ENCODE peak calls at places on chromosomes 2 and 18, in eight cellular contexts. One of them, this sample, is unnamed.
A peak's percentile ranks its signal among the peaks of the same experiment; 100 is the strongest.

GRCh38 chr2:191212119-191212518 is 33.1 kb upstream of the MYO1B start:
- DNase-seq in AG04450: no peak
- DNase-seq in astrocyte of the spinal cord: no peak
- DNase-seq in astrocyte of the cerebellum: no peak
- DNase-seq in bronchial epithelial cell: no peak
- DNase-seq in IMR-90: no peak
- DNase-seq in GM12878: no peak
- DNase-seq in ovary: no peak
- DNase-seq in this sample: no peak

GRCh38 chr2:160353813-160354212 is 139.8 kb downstream of the RBMS1 start:
- DNase-seq in AG04450: no peak
- DNase-seq in astrocyte of the spinal cord: no peak
- DNase-seq in astrocyte of the cerebellum: no peak
- DNase-seq in bronchial epithelial cell: no peak
- DNase-seq in IMR-90: no peak
- DNase-seq in GM12878: no peak
- DNase-seq in ovary: no peak
- DNase-seq in this sample: no peak

GRCh38 chr2:122754561-122754960 is 999.1 kb downstream of the TSN start:
- DNase-seq in AG04450: no peak
- DNase-seq in astrocyte of the spinal cord: no peak
- DNase-seq in astrocyte of the cerebellum: no peak
- DNase-seq in bronchial epithelial cell: no peak
- DNase-seq in IMR-90: no peak
- DNase-seq in GM12878: no peak
- DNase-seq in ovary: no peak
- DNase-seq in this sample: no peak

GRCh38 chr18:58605027-58606020 is 23.6 kb downstream of the ALPK2 start:
- DNase-seq in AG04450: no peak
- DNase-seq in astrocyte of the spinal cord: peak; percentile 87
- DNase-seq in astrocyte of the cerebellum: peak; percentile 73
- DNase-seq in bronchial epithelial cell: peak; percentile 86
- DNase-seq in IMR-90: peak; percentile 87
- DNase-seq in GM12878: peak; percentile 45
- DNase-seq in ovary: no peak
- DNase-seq in this sample: peak; percentile 58

GRCh38 chr2:43169987-43170732 is 56.2 kb downstream of the ZFP36L2 start:
- DNase-seq in AG04450: no peak
- DNase-seq in astrocyte of the spinal cord: no peak
- DNase-seq in astrocyte of the cerebellum: no peak
- DNase-seq in bronchial epithelial cell: no peak
- DNase-seq in IMR-90: no peak
- DNase-seq in GM12878: no peak
- DNase-seq in ovary: no peak
- DNase-seq in this sample: peak; percentile 66

GRCh38 chr2:26483957-26484565 is 6.1 kb upstream of the OTOF start:
- DNase-seq in AG04450: no peak
- DNase-seq in astrocyte of the spinal cord: no peak
- DNase-seq in astrocyte of the cerebellum: no peak
- DNase-seq in bronchial epithelial cell: no peak
- DNase-seq in IMR-90: no peak
- DNase-seq in GM12878: no peak
- DNase-seq in ovary: peak; percentile 60
- DNase-seq in this sample: no peak

GRCh38 chr18:31565782-31566512 is 25.7 kb upstream of the TTR start:
- DNase-seq in AG04450: no peak
- DNase-seq in astrocyte of the spinal cord: no peak
- DNase-seq in astrocyte of the cerebellum: no peak
- DNase-seq in bronchial epithelial cell: no peak
- DNase-seq in IMR-90: no peak
- DNase-seq in GM12878: no peak
- DNase-seq in ovary: no peak
- DNase-seq in this sample: no peak

GRCh38 chr2:170038734-170039133 is 139.2 kb upstream of the MYO3B start:
- DNase-seq in AG04450: no peak
- DNase-seq in astrocyte of the spinal cord: no peak
- DNase-seq in astrocyte of the cerebellum: no peak
- DNase-seq in bronchial epithelial cell: no peak
- DNase-seq in IMR-90: no peak
- DNase-seq in GM12878: no peak
- DNase-seq in ovary: no peak
- DNase-seq in this sample: no peak

GRCh38 chr2:233844064-233844807 is 10.1 kb downstream of the HJURP start:
- DNase-seq in AG04450: no peak
- DNase-seq in astrocyte of the spinal cord: no peak
- DNase-seq in astrocyte of the cerebellum: no peak
- DNase-seq in bronchial epithelial cell: no peak
- DNase-seq in IMR-90: no peak
- DNase-seq in GM12878: no peak
- DNase-seq in ovary: no peak
- DNase-seq in this sample: no peak

GRCh38 chr2:180571559-180571958 is 408.8 kb upstream of the UBE2E3 start:
- DNase-seq in AG04450: peak; percentile 42
- DNase-seq in astrocyte of the spinal cord: peak; percentile 59
- DNase-seq in astrocyte of the cerebellum: peak; percentile 9
- DNase-seq in bronchial epithelial cell: peak; percentile 43
- DNase-seq in IMR-90: peak; percentile 77
- DNase-seq in GM12878: no peak
- DNase-seq in ovary: no peak
- DNase-seq in this sample: no peak

GRCh38 chr2:39511219-39511785 is 74.2 kb upstream of the MAP4K3 start:
- DNase-seq in AG04450: no peak
- DNase-seq in astrocyte of the spinal cord: no peak
- DNase-seq in astrocyte of the cerebellum: no peak
- DNase-seq in bronchial epithelial cell: no peak
- DNase-seq in IMR-90: no peak
- DNase-seq in GM12878: no peak
- DNase-seq in ovary: peak; percentile 43
- DNase-seq in this sample: no peak

GRCh38 chr2:209942936-209943605 is 59.4 kb upstream of the RPE start:
- DNase-seq in AG04450: no peak
- DNase-seq in astrocyte of the spinal cord: peak; percentile 12
- DNase-seq in astrocyte of the cerebellum: no peak
- DNase-seq in bronchial epithelial cell: peak; percentile 61
- DNase-seq in IMR-90: no peak
- DNase-seq in GM12878: no peak
- DNase-seq in ovary: no peak
- DNase-seq in this sample: no peak

GRCh38 chr2:12106440-12107080 is 360.1 kb downstream of the LPIN1 start:
- DNase-seq in AG04450: peak; percentile 96
- DNase-seq in astrocyte of the spinal cord: peak; percentile 98
- DNase-seq in astrocyte of the cerebellum: peak; percentile 80
- DNase-seq in bronchial epithelial cell: peak; percentile 75
- DNase-seq in IMR-90: peak; percentile 99
- DNase-seq in GM12878: no peak
- DNase-seq in ovary: peak; percentile 43
- DNase-seq in this sample: peak; percentile 43

GRCh38 chr2:188474316-188474715 is 182.6 kb downstream of the GULP1 start:
- DNase-seq in AG04450: no peak
- DNase-seq in astrocyte of the spinal cord: no peak
- DNase-seq in astrocyte of the cerebellum: no peak
- DNase-seq in bronchial epithelial cell: no peak
- DNase-seq in IMR-90: no peak
- DNase-seq in GM12878: no peak
- DNase-seq in ovary: no peak
- DNase-seq in this sample: no peak

GRCh38 chr2:3299703-3300102 is 77.9 kb downstream of the EIPR1 start:
- DNase-seq in AG04450: no peak
- DNase-seq in astrocyte of the spinal cord: no peak
- DNase-seq in astrocyte of the cerebellum: no peak
- DNase-seq in bronchial epithelial cell: no peak
- DNase-seq in IMR-90: no peak
- DNase-seq in GM12878: no peak
- DNase-seq in ovary: no peak
- DNase-seq in this sample: no peak

GRCh38 chr18:8088626-8089025 is 520.6 kb upstream of the RAB12 start:
- DNase-seq in AG04450: no peak
- DNase-seq in astrocyte of the spinal cord: no peak
- DNase-seq in astrocyte of the cerebellum: no peak
- DNase-seq in bronchial epithelial cell: peak; percentile 59
- DNase-seq in IMR-90: no peak
- DNase-seq in GM12878: no peak
- DNase-seq in ovary: no peak
- DNase-seq in this sample: no peak

GRCh38 chr2:172429351-172429968 is 2.1 kb downstream of the ITGA6 start:
- DNase-seq in AG04450: no peak
- DNase-seq in astrocyte of the spinal cord: peak; percentile 42
- DNase-seq in astrocyte of the cerebellum: no peak
- DNase-seq in bronchial epithelial cell: peak; percentile 44
- DNase-seq in IMR-90: peak; percentile 31
- DNase-seq in GM12878: no peak
- DNase-seq in ovary: no peak
- DNase-seq in this sample: no peak

GRCh38 chr18:74310411-74310810 is 5.2 kb upstream of the C18orf63 start:
- DNase-seq in AG04450: no peak
- DNase-seq in astrocyte of the spinal cord: peak; percentile 32
- DNase-seq in astrocyte of the cerebellum: no peak
- DNase-seq in bronchial epithelial cell: peak; percentile 81
- DNase-seq in IMR-90: peak; percentile 60
- DNase-seq in GM12878: no peak
- DNase-seq in ovary: no peak
- DNase-seq in this sample: peak; percentile 35

GRCh38 chr18:76487782-76488181 is 7.3 kb downstream of the ZNF516 start:
- DNase-seq in AG04450: no peak
- DNase-seq in astrocyte of the spinal cord: no peak
- DNase-seq in astrocyte of the cerebellum: no peak
- DNase-seq in bronchial epithelial cell: no peak
- DNase-seq in IMR-90: no peak
- DNase-seq in GM12878: no peak
- DNase-seq in ovary: no peak
- DNase-seq in this sample: no peak

GRCh38 chr2:53438056-53438455 is 329.5 kb upstream of the CHAC2 start:
- DNase-seq in AG04450: no peak
- DNase-seq in astrocyte of the spinal cord: no peak
- DNase-seq in astrocyte of the cerebellum: no peak
- DNase-seq in bronchial epithelial cell: no peak
- DNase-seq in IMR-90: no peak
- DNase-seq in GM12878: no peak
- DNase-seq in ovary: no peak
- DNase-seq in this sample: no peak

GRCh38 chr2:197152451-197153228 is 157.9 kb downstream of the ANKRD44 start:
- DNase-seq in AG04450: no peak
- DNase-seq in astrocyte of the spinal cord: peak; percentile 55
- DNase-seq in astrocyte of the cerebellum: no peak
- DNase-seq in bronchial epithelial cell: peak; percentile 13
- DNase-seq in IMR-90: peak; percentile 72
- DNase-seq in GM12878: peak; percentile 67
- DNase-seq in ovary: no peak
- DNase-seq in this sample: peak; percentile 77

GRCh38 chr2:20615466-20616241 is 35.2 kb downstream of the HS1BP3 start:
- DNase-seq in AG04450: no peak
- DNase-seq in astrocyte of the spinal cord: no peak
- DNase-seq in astrocyte of the cerebellum: no peak
- DNase-seq in bronchial epithelial cell: no peak
- DNase-seq in IMR-90: no peak
- DNase-seq in GM12878: no peak
- DNase-seq in ovary: peak; percentile 37
- DNase-seq in this sample: no peak

GRCh38 chr18:34821669-34822210 is 111.6 kb downstream of the DTNA start:
- DNase-seq in AG04450: peak; percentile 74
- DNase-seq in astrocyte of the spinal cord: no peak
- DNase-seq in astrocyte of the cerebellum: no peak
- DNase-seq in bronchial epithelial cell: no peak
- DNase-seq in IMR-90: peak; percentile 70
- DNase-seq in GM12878: no peak
- DNase-seq in ovary: no peak
- DNase-seq in this sample: no peak
- TF ChIP-seq CTCF in AG04450: peak; percentile 43
- TF ChIP-seq CTCF in astrocyte of the spinal cord: peak; percentile 12
- TF ChIP-seq CTCF in astrocyte of the cerebellum: peak; percentile 15
- TF ChIP-seq CTCF in bronchial epithelial cell: no peak
- TF ChIP-seq CTCF in IMR-90: no peak
- TF ChIP-seq CTCF in GM12878: no peak
- TF ChIP-seq CTCF in ovary: no peak
- TF ChIP-seq CTCF in this sample: no peak

GRCh38 chr2:9174771-9175441 is 31.7 kb upstream of the ASAP2 start:
- DNase-seq in AG04450: peak; percentile 33
- DNase-seq in astrocyte of the spinal cord: peak; percentile 84
- DNase-seq in astrocyte of the cerebellum: peak; percentile 46
- DNase-seq in bronchial epithelial cell: peak; percentile 85
- DNase-seq in IMR-90: peak; percentile 92
- DNase-seq in GM12878: no peak
- DNase-seq in ovary: no peak
- DNase-seq in this sample: peak; percentile 21

GRCh38 chr2:9178905-9179571 is 27.6 kb upstream of the ASAP2 start:
- DNase-seq in AG04450: peak; percentile 69
- DNase-seq in astrocyte of the spinal cord: peak; percentile 91
- DNase-seq in astrocyte of the cerebellum: peak; percentile 88
- DNase-seq in bronchial epithelial cell: peak; percentile 92
- DNase-seq in IMR-90: peak; percentile 88
- DNase-seq in GM12878: peak; percentile 17
- DNase-seq in ovary: peak; percentile 49
- DNase-seq in this sample: peak; percentile 57

GRCh38 chr2:9179572-9180201 is 26.9 kb upstream of the ASAP2 start:
- DNase-seq in AG04450: peak; percentile 32
- DNase-seq in astrocyte of the spinal cord: peak; percentile 88
- DNase-seq in astrocyte of the cerebellum: no peak
- DNase-seq in bronchial epithelial cell: peak; percentile 97
- DNase-seq in IMR-90: peak; percentile 90
- DNase-seq in GM12878: no peak
- DNase-seq in ovary: peak; percentile 29
- DNase-seq in this sample: no peak

GRCh38 chr2:9178110-9178904 is 28.3 kb upstream of the ASAP2 start:
- DNase-seq in AG04450: no peak
- DNase-seq in astrocyte of the spinal cord: no peak
- DNase-seq in astrocyte of the cerebellum: no peak
- DNase-seq in bronchial epithelial cell: peak; percentile 81
- DNase-seq in IMR-90: no peak
- DNase-seq in GM12878: peak; percentile 2
- DNase-seq in ovary: no peak
- DNase-seq in this sample: peak; percentile 16
- H3K4me3 ChIP-seq in AG04450: no peak overlapping the region
- H3K4me3 ChIP-seq in astrocyte of the spinal cord: no peak overlapping the region
- H3K4me3 ChIP-seq in astrocyte of the cerebellum: no peak overlapping the region
- H3K4me3 ChIP-seq in bronchial epithelial cell: no peak overlapping the region
- H3K4me3 ChIP-seq in IMR-90: no peak overlapping the region
- H3K4me3 ChIP-seq in GM12878: no peak overlapping the region
- H3K4me3 ChIP-seq in ovary: no peak overlapping the region
- H3K4me3 ChIP-seq in this sample: no peak overlapping the region

DNA sequence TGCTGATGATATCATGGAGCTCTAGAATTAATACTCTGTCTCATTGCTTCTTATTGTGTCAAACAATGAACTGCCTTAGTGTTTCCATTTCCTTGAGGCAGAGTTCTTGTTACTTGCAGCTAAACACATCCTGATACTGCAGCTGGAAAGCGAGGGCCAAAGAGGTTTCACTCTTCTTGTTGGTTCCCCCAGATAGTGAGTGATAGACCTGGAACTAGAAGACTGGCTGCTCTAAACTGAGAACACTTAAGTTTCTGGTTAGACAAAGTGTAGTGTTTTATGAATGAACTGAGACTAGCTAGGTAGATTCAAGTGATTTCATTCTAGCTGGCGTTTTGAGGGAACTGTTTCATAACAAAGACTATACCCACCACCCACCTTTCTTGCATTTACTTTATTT is 321.7 kb downstream of the TXNL1 start:
- DNase-seq in AG04450: no peak
- DNase-seq in astrocyte of the spinal cord: no peak
- DNase-seq in astrocyte of the cerebellum: no peak
- DNase-seq in bronchial epithelial cell: no peak
- DNase-seq in IMR-90: no peak
- DNase-seq in GM12878: no peak
- DNase-seq in ovary: no peak
- DNase-seq in this sample: peak; percentile 55
- TF ChIP-seq CTCF in AG04450: no peak
- TF ChIP-seq CTCF in astrocyte of the spinal cord: no peak
- TF ChIP-seq CTCF in astrocyte of the cerebellum: no peak
- TF ChIP-seq CTCF in bronchial epithelial cell: no peak
- TF ChIP-seq CTCF in IMR-90: no peak
- TF ChIP-seq CTCF in GM12878: no peak
- TF ChIP-seq CTCF in ovary: no peak
- TF ChIP-seq CTCF in this sample: no peak

GRCh38 chr2:36858551-36859365 is 107.6 kb downstream of the STRN start:
- DNase-seq in AG04450: no peak
- DNase-seq in astrocyte of the spinal cord: no peak
- DNase-seq in astrocyte of the cerebellum: no peak
- DNase-seq in bronchial epithelial cell: no peak
- DNase-seq in IMR-90: no peak
- DNase-seq in GM12878: peak; percentile 27
- DNase-seq in ovary: no peak
- DNase-seq in this sample: peak; percentile 24
- H3K4me3 ChIP-seq in AG04450: no peak overlapping the region
- H3K4me3 ChIP-seq in astrocyte of the spinal cord: no peak overlapping the region
- H3K4me3 ChIP-seq in astrocyte of the cerebellum: no peak overlapping the region
- H3K4me3 ChIP-seq in bronchial epithelial cell: no peak overlapping the region
- H3K4me3 ChIP-seq in IMR-90: no peak overlapping the region
- H3K4me3 ChIP-seq in GM12878: no peak overlapping the region
- H3K4me3 ChIP-seq in ovary: no peak overlapping the region
- H3K4me3 ChIP-seq in this sample: no peak overlapping the region

This sample was measured in GM12865.